ENCODE peak calls at places on chromosomes 5 and 9, in five cellular contexts. Z is progenitor cell of endocrine pancreas, R is prostate gland, F is Peyer's patch, G is AG04450. M is an unnamed sample.

GRCh38 chr9:107704791-107705190 is 215.2 kb upstream of the KLF4 start:
- DNase-seq in Z (no peak), R (no peak), F (no peak), G (no peak), M (no peak)

GRCh38 chr5:135135530-135136201 is 101.6 kb upstream of the PITX1 start:
- DNase-seq in Z (no peak), R (no peak), F (peak), G (no peak), M (no peak)

GRCh38 chr9:14692918-14693861 is at the start of gene ZDHHC21:
- DNase-seq in Z (peak), R (peak), F (peak), G (no peak), M (peak)

GRCh38 chr9:70917277-70917676 is 204.1 kb downstream of the TRPM3 start:
- DNase-seq in Z (no peak), R (no peak), F (no peak), G (no peak), M (no peak)

GRCh38 chr9:124869986-124870560 is 8.1 kb downstream of the ARPC5L start:
- DNase-seq in Z (no peak), R (no peak), F (peak), G (no peak), M (no peak)

GRCh38 chr5:37248387-37248969 is 698 bp downstream of the CPLANE1 start:
- DNase-seq in Z (no peak), R (no peak), F (no peak), G (no peak), M (no peak)

GRCh38 chr5:96781031-96781733 is 26.6 kb downstream of the ERAP1 start:
- DNase-seq in Z (no peak), R (peak), F (no peak), G (no peak), M (no peak)

GRCh38 chr5:82664711-82665110 is 386.6 kb upstream of the RPS23 start:
- DNase-seq in Z (no peak), R (no peak), F (no peak), G (no peak), M (no peak)

GRCh38 chr9:77438653-77439052 is 209.5 kb downstream of the GNA14 start:
- DNase-seq in Z (no peak), R (no peak), F (no peak), G (no peak), M (no peak)

GRCh38 chr9:130380920-130381469 is 63.8 kb upstream of the ASS1 start:
- DNase-seq in Z (no peak), R (no peak), F (no peak), G (no peak), M (no peak)

DNA sequence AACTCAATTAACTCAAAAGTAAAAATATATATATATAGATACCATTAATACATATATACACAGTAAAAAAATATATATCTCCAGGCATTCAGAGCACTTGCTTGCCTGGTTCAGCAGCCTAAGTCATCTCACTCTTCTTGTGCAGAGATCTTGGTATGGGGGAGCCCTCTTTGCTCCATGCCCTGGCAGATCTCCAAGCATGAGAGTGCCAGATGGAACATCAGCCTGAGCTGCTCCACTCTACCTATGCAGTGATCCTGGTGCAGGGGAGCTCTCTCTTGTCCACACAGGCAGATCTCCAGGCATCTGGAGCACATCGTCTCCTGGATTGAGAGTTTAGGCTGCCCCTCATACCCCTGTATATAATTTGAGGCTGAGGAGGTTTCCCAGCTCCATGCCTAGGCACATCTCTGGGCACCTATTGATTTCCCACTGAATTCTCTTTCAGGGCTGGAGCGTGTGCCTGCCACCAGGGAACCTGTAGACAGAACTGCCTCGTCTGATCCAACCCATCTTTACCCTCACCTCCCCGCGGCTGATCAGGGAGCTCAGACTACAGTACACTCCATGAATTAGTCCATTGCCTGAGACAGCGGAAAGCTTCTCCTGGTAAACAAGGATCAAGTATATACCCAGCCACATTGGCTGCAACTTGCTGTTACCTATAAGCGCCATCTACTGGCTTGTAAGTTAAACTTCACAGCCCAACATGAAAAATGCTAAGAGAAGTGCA is 342.4 kb upstream of the GRIA1 start:
- DNase-seq in Z (peak), R (no peak), F (no peak), G (no peak), M (no peak)
- TF ChIP-seq CTCF in Z (peak), R (no peak), F (no peak), G (peak), M (peak)

DNA sequence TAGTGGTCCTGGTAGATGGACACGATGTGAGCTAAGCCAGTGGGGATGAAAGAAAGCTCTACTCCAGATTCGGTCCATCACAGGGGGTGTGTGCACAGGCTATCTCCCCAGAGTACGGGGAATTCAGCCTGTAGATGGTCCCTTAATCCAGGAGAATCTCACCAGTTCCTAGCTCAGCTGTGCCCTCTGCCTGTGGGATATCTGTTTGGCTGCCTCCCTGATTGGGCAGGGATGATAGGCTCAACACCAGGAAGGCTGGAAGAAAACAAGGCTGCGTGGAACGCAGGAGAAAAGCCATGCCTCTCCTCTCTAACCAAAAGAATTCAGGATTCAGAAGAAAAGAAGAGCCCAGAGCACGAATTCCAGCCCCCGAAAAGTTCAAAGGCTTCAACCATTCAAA is 40.9 kb downstream of the VLDLR start:
- DNase-seq in Z (no peak), R (no peak), F (no peak), G (no peak), M (no peak)
- TF ChIP-seq CTCF in Z (peak), R (no peak), F (no peak), G (no peak), M (peak)

GRCh38 chr9:4339357-4339756 is 39.5 kb upstream of the GLIS3 start:
- DNase-seq in Z (peak), R (peak), F (peak), G (peak), M (no peak)
- TF ChIP-seq CTCF in Z (peak), R (peak), F (peak), G (peak), M (peak)

DNA sequence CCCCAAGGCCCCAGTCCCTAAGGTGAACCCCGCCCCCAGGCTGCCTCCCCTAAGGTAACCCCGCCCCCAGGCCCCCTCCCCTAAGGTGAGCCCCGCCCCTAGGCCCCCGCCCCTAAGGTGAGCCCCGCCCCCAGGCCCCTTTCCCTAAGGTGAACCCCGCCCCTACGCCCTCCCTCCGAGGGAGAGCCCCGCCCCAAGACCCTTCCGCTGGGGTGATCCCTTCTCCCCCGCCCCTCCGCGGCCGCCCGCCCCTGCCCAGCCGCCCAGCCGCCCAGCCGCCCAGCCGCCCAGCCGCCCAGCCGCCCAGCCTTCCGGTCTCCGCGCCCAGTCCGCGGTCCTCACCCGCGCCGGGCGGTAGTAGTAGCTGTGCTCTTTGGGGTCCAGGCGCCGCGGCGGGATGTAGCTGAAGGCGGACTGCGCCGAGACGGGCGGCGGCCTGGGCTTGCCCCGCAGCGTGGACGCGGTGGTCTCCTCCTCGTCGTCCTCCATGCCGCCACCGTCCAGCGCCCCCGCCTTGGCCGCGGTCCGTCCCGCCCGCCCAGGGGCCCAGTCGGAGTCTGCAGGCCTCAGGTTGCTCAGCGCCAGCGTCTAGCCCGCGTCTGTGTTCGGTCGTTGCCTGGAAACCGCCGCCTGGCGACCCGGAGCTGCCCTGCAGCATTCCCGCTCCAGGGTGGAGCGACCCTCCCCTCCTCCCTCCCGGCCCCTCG is at the start of gene CFAP90:
- DNase-seq in Z (peak), R (peak), F (peak), G (no peak), M (peak)
- TF ChIP-seq CTCF in Z (peak), R (no peak), F (no peak), G (peak), M (peak)

GRCh38 chr5:126488362-126489065 is 65.3 kb downstream of the GRAMD2B start:
- DNase-seq in Z (no peak), R (no peak), F (no peak), G (no peak), M (no peak)

GRCh38 chr5:126487596-126487995 is 64.4 kb downstream of the GRAMD2B start:
- DNase-seq in Z (no peak), R (no peak), F (no peak), G (no peak), M (no peak)

GRCh38 chr5:126486332-126486731 is 63.1 kb downstream of the GRAMD2B start:
- DNase-seq in Z (no peak), R (no peak), F (no peak), G (no peak), M (no peak)

GRCh38 chr5:126492939-126493338 is 69.7 kb downstream of the GRAMD2B start:
- DNase-seq in Z (no peak), R (no peak), F (no peak), G (no peak), M (no peak)

DNA sequence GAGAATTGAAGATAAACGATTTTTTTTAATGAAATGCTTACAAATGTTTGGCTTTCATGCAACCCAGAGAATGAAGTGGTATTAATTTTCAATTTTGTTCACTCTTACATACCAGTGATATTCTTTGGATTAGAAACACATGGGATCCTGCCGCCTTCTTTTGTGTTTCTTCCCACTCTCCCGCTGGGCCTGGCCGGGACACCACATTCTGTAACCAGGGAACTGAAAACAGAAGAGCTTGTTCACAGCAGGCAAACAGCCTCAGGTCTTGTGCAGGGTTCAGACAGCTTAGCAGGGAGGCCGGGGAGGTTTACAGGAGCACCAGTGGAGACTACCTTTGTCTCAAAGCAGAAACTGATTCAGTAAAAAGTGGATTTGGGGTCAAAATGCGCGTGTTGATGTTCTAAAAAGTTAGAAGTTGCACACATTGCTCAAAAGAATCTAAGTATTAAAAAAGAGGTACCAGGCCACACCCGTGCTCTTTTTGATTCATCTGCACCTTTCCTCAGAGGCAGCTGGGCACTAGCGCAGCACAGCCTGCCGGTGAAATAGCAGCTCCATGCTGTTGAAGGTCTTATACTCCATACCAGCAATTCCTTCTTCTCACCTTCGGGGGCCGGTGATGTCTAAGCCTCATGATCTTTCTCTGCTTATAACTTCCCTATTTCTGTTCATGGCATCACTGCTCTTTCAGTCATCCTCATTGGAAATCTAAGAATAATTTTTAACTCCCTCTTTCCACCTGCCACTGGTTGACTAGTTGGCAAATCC is 67.1 kb downstream of the GRAMD2B start:
- DNase-seq in Z (no peak), R (no peak), F (no peak), G (no peak), M (no peak)
- TF ChIP-seq CTCF in Z (no peak), R (no peak), F (no peak), G (no peak), M (peak)

DNA sequence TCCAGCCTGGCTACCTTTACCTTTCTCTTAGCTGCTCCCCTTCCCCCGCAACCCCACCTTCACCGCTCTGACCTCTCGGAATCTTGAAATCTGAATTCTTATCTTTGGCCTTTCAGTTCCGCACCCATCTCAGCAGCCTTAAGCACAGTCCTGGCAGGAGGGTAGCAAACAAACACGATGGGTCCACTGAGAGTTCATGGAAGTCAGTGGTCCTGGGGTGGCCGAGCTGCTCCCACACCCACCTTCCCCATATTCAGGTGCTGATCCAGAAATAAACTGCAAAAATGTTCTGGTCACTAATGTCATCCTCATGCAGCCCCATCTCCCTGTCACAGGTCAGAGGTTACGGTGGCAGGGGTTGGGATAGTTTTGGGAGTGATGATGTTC is 59.6 kb upstream of the TBC1D2 start:
- DNase-seq in Z (no peak), R (no peak), F (no peak), G (no peak), M (no peak)
- TF ChIP-seq CTCF in Z (no peak), R (no peak), F (no peak), G (no peak), M (no peak)